ENCODE peak calls at places on chromosomes 5 and 9, in ten cellular contexts. R is tibial nerve, Z is endothelial cell, S is heart right ventricle, N is IMR-90, K is brain microvascular endothelial cell, I is breast epithelium, X is upper lobe of right lung, G is MM.1S, E is ovary. W is an unnamed sample.

GRCh38 chr5:25489834-25490538 is 845.2 kb upstream of the CDH10 start:
- DNase-seq in I (no peak), X (no peak), N (no peak), R (no peak), E (no peak), G (no peak), S (no peak), Z (no peak), K (no peak), W (no peak)

GRCh38 chr5:151454166-151454565 is 6.8 kb downstream of the SLC36A1 start:
- DNase-seq in E (no peak), X (no peak), I (no peak), G (no peak), S (peak; percentile 21), R (no peak), Z (no peak), N (no peak), K (no peak), W (no peak)

GRCh38 chr5:56088967-56089829 is 94.4 kb upstream of the IL6ST start:
- DNase-seq in I (no peak), Z (no peak), X (no peak), R (no peak), K (peak; percentile 56), E (no peak), G (no peak), S (no peak), N (peak; percentile 80), W (no peak)

GRCh38 chr5:87109749-87110148 is 157.9 kb upstream of the RASA1 start:
- DNase-seq in R (no peak), Z (no peak), I (no peak), G (no peak), K (no peak), S (no peak), N (no peak), X (no peak), E (no peak), W (no peak)

GRCh38 chr5:410911-411517 is 32.0 kb upstream of the EXOC3 start:
- DNase-seq in S (no peak), X (no peak), N (peak; percentile 58), G (no peak), E (no peak), Z (no peak), K (no peak), I (no peak), R (no peak), W (no peak)

GRCh38 chr5:5490774-5491347 is 68.4 kb downstream of the ICE1 start:
- DNase-seq in Z (no peak), G (no peak), S (no peak), X (no peak), N (no peak), K (no peak), R (no peak), I (no peak), E (no peak), W (no peak)

GRCh38 chr9:130555968-130556367 is 23.4 kb upstream of the FUBP3 start:
- DNase-seq in I (no peak), N (no peak), S (no peak), G (no peak), R (no peak), X (no peak), Z (no peak), K (no peak), E (no peak), W (peak; percentile 47)

GRCh38 chr9:127567119-127567897 is 44.8 kb upstream of the STXBP1 start:
- DNase-seq in N (peak; percentile 44), Z (peak; percentile 36), X (peak; percentile 89), G (no peak), R (no peak), K (no peak), E (peak; percentile 41), S (peak; percentile 67), I (peak; percentile 70), W (peak; percentile 62)

DNA sequence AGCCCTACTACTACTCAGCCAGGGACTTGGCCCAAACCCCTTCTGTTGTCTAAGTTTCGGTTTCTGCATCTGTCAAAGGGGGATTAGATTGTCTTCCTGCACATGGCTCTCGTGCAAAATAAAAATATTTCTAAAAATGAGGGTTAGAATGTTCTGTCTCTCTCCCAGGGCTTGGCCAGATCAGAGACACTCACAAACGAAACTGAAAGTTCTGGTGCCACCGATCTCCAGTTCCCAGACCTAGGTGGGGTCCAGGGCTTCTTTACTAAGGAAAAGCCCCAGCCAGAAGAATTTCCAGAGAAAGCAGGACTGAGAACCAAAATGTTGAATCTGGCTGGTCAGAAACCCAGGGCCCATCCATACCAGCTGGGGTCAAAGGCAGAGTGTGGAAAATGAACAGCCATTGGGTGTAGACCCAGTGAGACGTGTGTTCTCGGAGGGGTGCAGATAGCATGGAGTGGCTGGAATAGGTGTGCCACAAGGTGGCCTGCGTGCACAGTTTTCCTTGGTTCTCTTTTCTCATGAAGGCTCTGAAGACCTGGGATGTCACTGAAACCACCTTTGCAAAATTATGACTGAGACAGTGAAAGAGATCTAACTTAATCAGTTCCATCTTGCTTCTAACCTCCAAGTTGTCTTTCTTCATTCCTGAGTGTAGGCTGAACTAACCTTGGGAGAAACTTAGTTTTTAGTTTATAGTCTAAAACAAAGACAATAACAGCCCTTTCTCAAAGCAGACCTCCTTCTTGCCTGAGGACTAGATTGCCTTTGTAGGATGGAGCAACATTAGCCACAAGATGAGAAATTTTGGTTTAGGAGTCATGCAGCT is 2.2 kb upstream of the SLC23A1 start:
- DNase-seq in R (no peak), X (peak; percentile 26), K (no peak), E (no peak), Z (no peak), N (no peak), I (no peak), G (peak; percentile 78), S (no peak), W (peak; percentile 53)
- TF ChIP-seq CTCF in R (no peak), X (peak; percentile 12), K (peak; percentile 8), E (no peak), Z (no peak), N (no peak), I (no peak), G (peak; percentile 48), S (peak; percentile 60), W (peak; percentile 32)

GRCh38 chr5:136065588-136065987 is 36.8 kb downstream of the TGFBI start:
- DNase-seq in R (no peak), K (no peak), Z (no peak), X (no peak), E (no peak), N (no peak), I (no peak), S (no peak), G (no peak), W (no peak)

GRCh38 chr5:136062563-136063274 is 33.9 kb downstream of the TGFBI start:
- DNase-seq in Z (peak; percentile 36), X (no peak), K (no peak), N (peak; percentile 45), E (no peak), I (no peak), S (no peak), R (no peak), G (peak; percentile 84), W (peak; percentile 55)

GRCh38 chr5:136063778-136064465 is 35.1 kb downstream of the TGFBI start:
- DNase-seq in G (no peak), E (no peak), S (no peak), X (no peak), K (no peak), R (no peak), Z (no peak), N (no peak), I (no peak), W (no peak)

GRCh38 chr5:136066705-136067271 is 38.0 kb downstream of the TGFBI start:
- DNase-seq in K (peak; percentile 27), I (no peak), G (no peak), S (peak; percentile 50), R (no peak), N (peak; percentile 77), X (no peak), Z (no peak), E (peak; percentile 28), W (peak; percentile 34)

DNA sequence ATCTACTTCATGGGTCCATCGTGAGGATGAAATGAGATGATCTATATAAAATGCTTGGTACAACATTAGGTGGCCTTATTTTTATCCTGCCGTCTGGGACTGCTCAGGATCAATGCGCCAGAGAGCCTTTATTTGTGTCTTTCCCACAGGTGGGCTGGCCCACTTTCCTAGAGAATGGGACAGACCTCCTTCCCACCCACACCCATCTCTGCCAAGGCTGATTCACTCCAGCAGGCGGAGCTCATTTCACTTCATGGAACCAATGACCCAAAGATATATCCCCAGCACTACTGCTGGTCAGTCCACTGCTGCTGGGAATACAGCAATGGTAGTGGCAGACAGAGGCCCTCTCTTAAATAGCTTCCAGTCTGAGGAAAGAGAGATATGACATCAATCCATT is 35.7 kb downstream of the TGFBI start:
- DNase-seq in S (no peak), Z (no peak), K (no peak), R (no peak), G (no peak), N (no peak), X (no peak), E (no peak), I (no peak), W (peak; percentile 32)
- TF ChIP-seq CTCF in S (peak; percentile 52), Z (no peak), K (peak; percentile 51), R (no peak), G (no peak), N (peak; percentile 21), X (no peak), E (no peak), I (no peak), W (no peak)

GRCh38 chr9:79684711-79685575 is 113.2 kb downstream of the TLE4 start:
- DNase-seq in N (peak; percentile 55), G (no peak), S (no peak), Z (no peak), R (no peak), I (no peak), E (no peak), X (no peak), K (peak; percentile 57), W (no peak)

GRCh38 chr9:79687131-79687447 is 115.3 kb downstream of the TLE4 start:
- DNase-seq in I (no peak), K (no peak), R (no peak), E (no peak), N (no peak), G (no peak), X (no peak), S (no peak), Z (no peak), W (no peak)

GRCh38 chr9:79688363-79688762 is 116.6 kb downstream of the TLE4 start:
- DNase-seq in G (no peak), S (no peak), Z (no peak), N (no peak), I (no peak), R (no peak), K (no peak), X (no peak), E (no peak), W (no peak)

GRCh38 chr9:79685576-79685975 is 113.8 kb downstream of the TLE4 start:
- DNase-seq in X (no peak), I (no peak), K (peak; percentile 49), G (no peak), N (peak; percentile 79), R (no peak), S (no peak), E (no peak), Z (no peak), W (no peak)

DNA sequence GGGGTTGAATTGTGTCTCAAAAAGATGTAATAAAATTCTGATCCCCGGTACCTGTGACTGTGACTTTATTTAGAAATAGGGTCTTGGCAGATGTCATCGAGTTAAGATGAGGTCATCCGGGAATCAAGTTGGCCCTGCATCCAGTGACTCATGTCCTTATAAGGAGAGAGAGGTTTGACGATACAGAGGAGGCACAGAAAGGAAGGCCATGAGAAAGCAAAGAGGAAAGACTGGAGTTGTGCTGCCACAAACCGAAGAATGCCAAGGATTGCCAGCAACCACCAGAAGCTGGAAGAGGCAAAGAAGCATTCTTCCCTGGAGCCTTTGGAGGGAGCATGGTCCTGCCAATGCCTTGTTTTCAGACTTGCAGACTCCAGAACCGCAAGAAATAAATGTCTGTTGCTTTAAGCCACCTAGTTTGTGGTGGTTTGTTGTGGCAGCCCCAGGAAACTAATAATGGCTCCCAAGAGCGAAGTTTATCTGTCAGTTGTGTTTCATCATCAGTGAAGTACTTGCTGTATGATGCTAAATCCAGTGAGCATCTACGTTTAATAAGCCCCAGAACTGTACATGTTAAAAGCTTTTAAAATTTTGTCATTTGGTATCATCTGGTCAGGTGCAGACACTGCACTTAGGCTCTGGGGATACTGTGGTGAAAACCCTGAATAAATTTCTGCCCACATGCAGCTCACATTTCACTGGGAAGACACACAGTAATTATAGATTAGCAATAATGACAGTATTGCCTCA is 114.8 kb downstream of the TLE4 start:
- DNase-seq in Z (no peak), I (peak; percentile 53), R (no peak), N (peak; percentile 88), E (no peak), K (peak; percentile 85), G (no peak), S (no peak), X (no peak), W (no peak)
- TF ChIP-seq CTCF in Z (no peak), I (no peak), R (no peak), N (no peak), E (no peak), K (peak; percentile 35), G (no peak), S (no peak), X (no peak), W (no peak)

DNA sequence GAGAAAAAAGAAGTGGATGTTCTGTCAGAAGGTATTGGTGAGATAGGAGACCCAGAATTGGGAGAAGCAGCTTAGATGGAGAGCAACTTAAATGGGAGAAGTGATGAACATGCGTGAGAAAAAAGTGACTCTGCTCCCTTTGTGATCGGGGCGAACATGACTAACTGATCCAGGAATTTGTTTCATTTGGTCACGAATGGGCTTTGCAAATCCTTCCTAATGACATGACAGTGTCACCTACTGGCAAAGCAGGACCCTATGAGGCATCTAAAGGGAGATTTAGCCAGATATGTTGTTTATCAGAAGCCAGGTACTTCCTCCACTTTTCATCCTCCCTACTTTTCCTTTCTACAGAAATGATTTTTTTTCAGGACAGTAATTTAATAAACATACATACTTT is 787.4 kb upstream of the RGMB start:
- DNase-seq in Z (no peak), I (no peak), K (peak; percentile 87), G (no peak), S (no peak), N (peak; percentile 60), E (no peak), R (no peak), X (no peak), W (no peak)
- TF ChIP-seq CTCF in Z (no peak), I (no peak), K (peak; percentile 54), G (no peak), S (peak; percentile 15), N (no peak), E (no peak), R (no peak), X (no peak), W (no peak)